ENCODE peak calls at places on chromosome 15, in four cellular contexts. R is IMR-90, T is H9, O is H1. I is an unnamed sample.

GRCh38 chr15:88704791-88705768 is 66.3 kb downstream of the ISG20 start:
- DNase-seq in R (no peak), T (peak), O (no peak), I (peak)

GRCh38 chr15:74293021-74293810 is 57.1 kb downstream of the CCDC33 start:
- DNase-seq in R (no peak), T (no peak), O (no peak), I (no peak)

GRCh38 chr15:50084932-50085331 is 34.1 kb downstream of the ATP8B4 start:
- DNase-seq in R (no peak), T (no peak), O (no peak), I (no peak)

GRCh38 chr15:63440265-63440648 is 58.6 kb upstream of the CA12 start:
- DNase-seq in R (no peak), T (no peak), O (no peak), I (no peak)

GRCh38 chr15:96416934-96417759 is 86.6 kb downstream of the NR2F2 start:
- DNase-seq in R (peak), T (peak), O (no peak), I (peak)

GRCh38 chr15:88800026-88800425 is 3.2 kb upstream of the ACAN start:
- DNase-seq in R (peak), T (no peak), O (no peak), I (no peak)

GRCh38 chr15:77516786-77517185 is 96.1 kb downstream of the HMG20A start:
- DNase-seq in R (no peak), T (no peak), O (no peak), I (no peak)

GRCh38 chr15:98801234-98801561 is 152.9 kb downstream of the IGF1R start:
- DNase-seq in R (no peak), T (peak), O (no peak), I (peak)

GRCh38 chr15:74664028-74664616 is 31.7 kb downstream of the EDC3 start:
- DNase-seq in R (peak), T (no peak), O (no peak), I (no peak)

GRCh38 chr15:89794627-89795241 is 18.6 kb downstream of the MESP2 start:
- DNase-seq in R (peak), T (no peak), O (no peak), I (no peak)

GRCh38 chr15:63492541-63493077 is 11.8 kb upstream of the USP3 start:
- DNase-seq in R (peak), T (no peak), O (no peak), I (no peak)

GRCh38 chr15:31953573-31953972 is 76.7 kb upstream of the CHRNA7 start:
- DNase-seq in R (no peak), T (peak), O (no peak), I (peak)

GRCh38 chr15:25465835-25466234 is 27.0 kb upstream of the UBE3A start:
- DNase-seq in R (no peak), T (no peak), O (no peak), I (no peak)

GRCh38 chr15:31037731-31038477 is 46.5 kb upstream of the MTMR10 start:
- DNase-seq in R (no peak), T (no peak), O (no peak), I (no peak)

GRCh38 chr15:65408370-65409283 is 14.1 kb downstream of the IGDCC4 start:
- DNase-seq in R (peak), T (no peak), O (no peak), I (no peak)

GRCh38 chr15:78691873-78692421 is 50.9 kb upstream of the CHRNB4 start:
- DNase-seq in R (no peak), T (no peak), O (no peak), I (no peak)

GRCh38 chr15:94231728-94232086 is 346 bp downstream of the MCTP2 start:
- DNase-seq in R (no peak), T (no peak), O (peak), I (peak)

GRCh38 chr15:91622676-91623342 is 230.7 kb upstream of the SLCO3A1 start:
- DNase-seq in R (no peak), T (no peak), O (no peak), I (peak)

GRCh38 chr15:97652700-97653167 is 307.8 kb upstream of the ARRDC4 start:
- DNase-seq in R (no peak), T (peak), O (no peak), I (peak)

GRCh38 chr15:58087870-58088269 is 22.4 kb upstream of the ALDH1A2 start:
- DNase-seq in R (no peak), T (no peak), O (no peak), I (no peak)

GRCh38 chr15:49382394-49382793 is 40.6 kb upstream of the FGF7 start:
- DNase-seq in R (no peak), T (no peak), O (no peak), I (peak)

GRCh38 chr15:35529784-35530183 is 16.2 kb downstream of the DPH6 start:
- DNase-seq in R (no peak), T (no peak), O (no peak), I (no peak)
- H3K56ac ChIP-seq in R (no peak), T (no peak), O (no peak), I (no peak)

DNA sequence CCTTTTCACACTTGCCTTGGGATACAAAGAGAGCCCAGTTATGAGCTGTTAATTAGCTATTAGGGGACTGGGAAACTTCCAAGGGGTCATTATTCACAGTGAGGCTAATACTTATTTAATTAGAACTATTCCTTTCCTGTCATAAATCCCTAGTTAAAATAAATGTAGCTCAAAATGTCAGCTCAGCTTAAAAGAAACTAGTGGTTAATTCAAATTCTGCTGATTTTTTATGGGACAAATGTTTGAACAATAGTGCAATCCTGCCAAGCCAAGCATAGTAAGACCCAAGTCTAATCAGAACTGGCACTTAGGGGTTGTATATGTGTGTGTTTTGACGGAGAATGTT is 104.5 kb upstream of the RASGRP1 start:
- DNase-seq in R (no peak), T (no peak), O (no peak), I (no peak)
- H3K56ac ChIP-seq in R (no peak), T (no peak), O (no peak), I (no peak)

DNA sequence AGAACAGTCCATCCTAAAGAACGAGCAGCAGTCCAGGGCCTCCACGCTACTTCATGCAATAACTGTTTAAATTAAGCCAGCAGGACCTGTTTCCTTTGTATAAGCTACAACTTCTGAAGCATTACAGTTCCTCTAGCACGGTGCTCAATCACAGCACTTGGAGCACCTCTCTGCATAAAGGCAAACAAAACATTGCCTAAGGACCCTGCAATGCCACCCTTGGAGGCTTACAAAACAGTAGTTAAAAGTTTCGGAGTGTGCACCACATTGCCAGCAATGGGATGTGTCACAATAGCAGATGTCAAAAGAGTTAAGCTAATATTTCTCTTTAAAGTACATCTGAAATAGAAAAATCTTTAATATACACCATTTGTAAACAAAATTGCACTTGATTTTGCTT is 2.6 kb upstream of the VPS39 start:
- DNase-seq in R (no peak), T (no peak), O (no peak), I (no peak)
- H3K56ac ChIP-seq in R (no peak), T (no peak), O (no peak), I (no peak)

GRCh38 chr15:67043939-67044771 is 21.2 kb upstream of the SMAD3 start:
- DNase-seq in R (peak), T (peak), O (no peak), I (peak)
- H3K56ac ChIP-seq in R (peak), T (no peak), O (no peak), I (peak)

I was measured in mesendoderm.